ENCODE peak calls at places on chromosomes 7 and 10, in seven cellular contexts. O, Z, G, Q, R, K and D are unnamed samples.

GRCh38 chr7:102284399-102284798 is 2.3 kb upstream of the SH2B2 start:
- DNase-seq in Q (no peak), K (no peak), G (no peak), R (no peak), O (no peak), Z (no peak), D (no peak)

GRCh38 chr7:149321978-149322541 is 60.1 kb downstream of the ZNF783 start:
- DNase-seq in R (no peak), Q (no peak), K (peak; percentile 21), G (no peak), O (peak; percentile 60), Z (no peak), D (no peak)

GRCh38 chr10:14688606-14689005 is 86.1 kb downstream of the FAM107B start:
- DNase-seq in R (no peak), O (no peak), G (peak; percentile 57), K (peak; percentile 85), Q (no peak), Z (no peak), D (no peak)

GRCh38 chr7:149562602-149563001 is 65.0 kb upstream of the ZNF746 start:
- DNase-seq in Q (no peak), O (no peak), K (peak; percentile 72), R (no peak), Z (no peak), G (peak; percentile 10), D (no peak)

GRCh38 chr10:95443636-95444035 is 117.5 kb downstream of the SORBS1 start:
- DNase-seq in O (no peak), R (no peak), K (no peak), Z (no peak), G (no peak), Q (no peak), D (no peak)

GRCh38 chr7:111011500-111011899 is 79.4 kb upstream of the LRRN3 start:
- DNase-seq in R (no peak), Z (no peak), O (no peak), Q (no peak), G (no peak), K (peak; percentile 18), D (no peak)

GRCh38 chr7:143362126-143362961 is at the start of gene FAM131B:
- DNase-seq in Z (no peak), G (no peak), O (peak; percentile 38), K (no peak), R (no peak), Q (no peak), D (no peak)

GRCh38 chr10:47347303-47347675 is 874 bp upstream of the RBP3 start:
- DNase-seq in G (no peak), K (no peak), Q (no peak), Z (no peak), R (no peak), O (no peak), D (no peak)

GRCh38 chr7:16743207-16743606 is 10.3 kb upstream of the TSPAN13 start:
- DNase-seq in Z (no peak), G (peak; percentile 10), K (peak; percentile 60), R (no peak), O (no peak), Q (no peak), D (no peak)

GRCh38 chr10:71390921-71391690 is 5.6 kb upstream of the CDH23 start:
- DNase-seq in R (no peak), Z (no peak), Q (no peak), O (no peak), G (no peak), K (no peak), D (peak; percentile 36)

GRCh38 chr7:26574476-26574875 is 282.8 kb downstream of the SNX10 start:
- DNase-seq in Q (no peak), O (no peak), Z (no peak), G (no peak), K (no peak), R (no peak), D (no peak)

GRCh38 chr7:155921804-155922506 is 109.7 kb upstream of the SHH start:
- DNase-seq in Z (no peak), G (no peak), Q (no peak), K (no peak), R (no peak), O (no peak), D (no peak)

GRCh38 chr10:72140174-72140573 is 51.8 kb upstream of the SPOCK2 start:
- DNase-seq in K (no peak), Z (no peak), R (no peak), Q (no peak), G (no peak), O (no peak), D (no peak)

GRCh38 chr10:11442001-11442773 is 169.3 kb downstream of the USP6NL start:
- DNase-seq in K (no peak), O (no peak), Q (no peak), Z (no peak), G (no peak), R (no peak), D (peak; percentile 50)

GRCh38 chr7:5065107-5065407 is 19.4 kb downstream of the RBAK start:
- DNase-seq in O (no peak), G (no peak), Z (no peak), K (no peak), Q (no peak), R (no peak), D (no peak)

GRCh38 chr7:5064391-5065106 is 18.9 kb downstream of the RBAK start:
- DNase-seq in Q (no peak), O (peak; percentile 19), Z (no peak), G (no peak), K (peak; percentile 34), R (no peak), D (no peak)

GRCh38 chr7:5063698-5064097 is 18.0 kb downstream of the RBAK start:
- DNase-seq in Z (no peak), O (no peak), R (no peak), Q (no peak), G (no peak), K (no peak), D (no peak)
- H3K9me3 ChIP-seq in Z (peaks cover 70% of the 10 kb centered on the region), O (peaks cover 100% of the 10 kb centered on the region), R (peaks cover 97% of the 10 kb centered on the region), Q (peaks cover 93% of the 10 kb centered on the region), G (peaks cover 41% of the 10 kb centered on the region), K (peaks cover 15% of the 10 kb centered on the region), D (peaks cover 100% of the 10 kb centered on the region)

DNA sequence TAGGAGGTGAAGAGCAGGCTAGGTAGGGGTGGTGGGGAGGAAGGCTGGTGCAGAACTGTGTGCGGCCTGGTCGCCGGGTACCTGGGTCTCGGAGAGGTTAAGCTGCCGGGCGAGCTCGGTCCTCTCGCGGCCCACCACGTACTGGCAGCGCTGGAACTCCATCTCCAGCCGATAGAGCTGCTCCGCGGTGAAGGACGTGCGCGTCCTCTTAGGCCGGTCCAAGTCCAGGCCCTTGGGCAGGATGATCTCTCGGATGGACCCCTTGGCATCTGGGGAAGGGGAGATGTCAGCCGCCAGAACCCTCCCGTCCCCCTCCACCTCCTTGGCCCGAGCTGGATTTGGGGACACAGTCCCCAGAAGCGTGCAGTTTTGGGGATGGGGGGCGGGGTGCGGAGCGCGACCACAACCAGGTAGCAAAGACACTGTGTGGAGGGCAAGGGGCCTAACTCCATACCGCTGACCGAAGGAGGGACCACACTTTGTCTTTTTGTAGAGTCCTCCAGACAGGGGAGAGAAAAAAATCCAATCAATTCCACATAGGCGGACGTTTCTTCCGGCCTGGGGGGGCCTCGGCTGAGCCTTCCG is 1.6 kb downstream of the VAX1 start:
- DNase-seq in G (no peak), Z (no peak), K (no peak), O (no peak), R (no peak), Q (no peak), D (no peak)
- H3K27ac ChIP-seq in G (no peak overlapping the region), Z (no peak overlapping the region), K (no peak overlapping the region), O (no peak overlapping the region), R (no peak overlapping the region), Q (no peak overlapping the region), D (no peak overlapping the region)

GRCh38 chr10:42544945-42545344 is 93.4 kb downstream of the ZNF33B start:
- DNase-seq in K (no peak), R (no peak), O (no peak), Q (no peak), G (no peak), Z (no peak), D (no peak)

GRCh38 chr10:42549851-42550250 is 88.5 kb downstream of the ZNF33B start:
- DNase-seq in R (no peak), K (no peak), Q (no peak), Z (no peak), O (no peak), G (no peak), D (no peak)

GRCh38 chr10:42548254-42548653 is 90.1 kb downstream of the ZNF33B start:
- DNase-seq in K (no peak), Q (no peak), Z (no peak), R (no peak), O (no peak), G (no peak), D (no peak)

DNA sequence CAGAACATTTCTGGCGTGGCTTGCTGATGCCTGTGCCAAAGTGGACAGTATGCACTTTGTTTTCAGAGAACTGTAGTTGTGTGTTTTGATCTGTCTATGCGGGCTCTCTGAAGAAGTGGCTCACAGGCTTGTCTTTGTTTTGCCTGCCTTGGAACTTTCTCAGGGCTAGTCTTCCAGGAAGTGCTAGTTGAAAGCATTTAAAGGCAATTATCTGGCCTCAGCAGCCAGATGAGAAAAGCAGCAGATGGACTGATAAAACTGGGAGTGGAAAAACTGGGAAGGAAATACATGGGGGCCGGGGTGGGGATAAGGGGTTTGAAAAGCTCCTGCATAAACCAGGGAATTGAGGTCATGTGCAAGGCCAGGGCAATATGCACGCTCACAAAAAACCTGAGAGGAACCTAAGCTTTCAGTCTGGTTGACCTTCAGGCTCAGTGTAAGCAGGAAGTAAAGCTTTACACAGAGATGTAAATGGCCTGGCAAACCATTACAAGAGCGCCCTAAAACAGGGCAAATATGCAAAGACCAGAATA is 94.5 kb downstream of the ZNF33B start:
- DNase-seq in Q (no peak), K (no peak), Z (no peak), O (no peak), G (no peak), R (no peak), D (no peak)
- H3K9me3 ChIP-seq in Q (peaks cover 69% of the 10 kb centered on the region), K (no peaks in the 10 kb centered on the region), Z (peaks cover 16% of the 10 kb centered on the region), O (peaks cover 76% of the 10 kb centered on the region), G (peaks cover 10% of the 10 kb centered on the region), R (peaks cover 17% of the 10 kb centered on the region), D (peaks cover 74% of the 10 kb centered on the region)

DNA sequence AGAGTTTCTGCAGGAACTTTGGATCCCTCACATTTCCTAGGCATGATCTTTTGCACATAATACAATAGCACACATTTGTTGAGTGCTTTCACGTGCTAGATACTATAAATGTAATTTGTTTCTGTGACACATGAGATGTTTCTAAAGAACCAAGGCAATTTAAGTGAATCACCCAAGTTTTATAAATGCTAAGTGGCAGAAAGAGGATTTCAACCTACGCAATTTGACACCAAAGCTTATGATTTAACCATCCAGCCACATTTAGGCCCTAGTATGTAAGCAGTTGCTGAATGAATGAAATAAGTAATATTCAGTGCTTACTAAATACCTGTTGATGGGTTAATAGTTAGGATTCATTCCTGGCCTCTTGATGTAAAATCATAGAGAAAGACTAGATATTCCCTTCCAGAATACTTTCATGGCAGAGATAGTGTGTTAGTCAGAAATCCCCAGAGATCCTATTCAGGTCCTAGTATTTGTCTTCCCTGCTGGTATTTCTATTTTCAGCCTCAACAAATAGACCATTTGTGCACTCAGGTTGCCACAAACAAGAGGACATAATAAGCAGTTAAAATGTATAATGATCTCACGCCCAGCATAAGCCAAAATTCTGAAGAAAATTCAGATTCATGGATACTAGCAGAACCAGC is 572.6 kb downstream of the IPMK start:
- DNase-seq in K (peak; percentile 45), G (no peak), R (no peak), Q (no peak), O (no peak), Z (no peak), D (no peak)
- H3K27ac ChIP-seq in K (no peak overlapping the region), G (no peak overlapping the region), R (no peak overlapping the region), Q (no peak overlapping the region), O (no peak overlapping the region), Z (no peak overlapping the region), D (no peak overlapping the region)

GRCh38 chr10:1203704-1204103 is 147.5 kb downstream of the WDR37 start:
- DNase-seq in Q (no peak), G (no peak), K (no peak), O (no peak), R (no peak), Z (no peak), D (peak; percentile 36)
- H3K9me3 ChIP-seq in Q (no peaks in the 10 kb centered on the region), G (peaks cover 58% of the 10 kb centered on the region), K (no peaks in the 10 kb centered on the region), O (no peaks in the 10 kb centered on the region), R (no peaks in the 10 kb centered on the region), Z (no peaks in the 10 kb centered on the region), D (no peaks in the 10 kb centered on the region)